ENCODE peak calls at places on chromosomes 12 and 14, in seven cellular contexts. N, I, H, A, Z, E and D are unnamed samples.

GRCh38 chr12:114400925-114401324 is 5.0 kb downstream of the TBX5 start:
- DNase-seq in N (peak), I (no peak), H (no peak), A (peak), Z (peak), E (no peak), D (no peak)

GRCh38 chr12:49716546-49716945 is 9.3 kb upstream of the FMNL3 start:
- DNase-seq in N (no peak), I (no peak), H (no peak), A (no peak), Z (no peak), E (no peak), D (no peak)

GRCh38 chr14:55114720-55115119 is 14.3 kb upstream of the LGALS3 start:
- DNase-seq in N (no peak), I (no peak), H (no peak), A (no peak), Z (no peak), E (no peak), D (no peak)

GRCh38 chr14:86739761-86740160 is 1209.8 kb downstream of the FLRT2 start:
- DNase-seq in N (no peak), I (no peak), H (no peak), A (no peak), Z (no peak), E (no peak), D (no peak)

GRCh38 chr14:50784683-50785505 is 46.1 kb downstream of the NIN start:
- DNase-seq in N (no peak), I (no peak), H (peak), A (no peak), Z (no peak), E (no peak), D (no peak)

GRCh38 chr12:75660107-75660530 is 148.7 kb upstream of the KRR1 start:
- DNase-seq in N (peak), I (no peak), H (no peak), A (no peak), Z (peak), E (no peak), D (no peak)

GRCh38 chr12:95143784-95144205 is 70.4 kb upstream of the NR2C1 start:
- DNase-seq in N (peak), I (no peak), H (no peak), A (no peak), Z (no peak), E (no peak), D (no peak)

GRCh38 chr14:70838076-70838475 is 28.8 kb upstream of the MAP3K9 start:
- DNase-seq in N (no peak), I (no peak), H (no peak), A (no peak), Z (no peak), E (no peak), D (no peak)

GRCh38 chr14:59060841-59061240 is 127.6 kb upstream of the DAAM1 start:
- DNase-seq in N (no peak), I (no peak), H (no peak), A (no peak), Z (no peak), E (no peak), D (peak)

GRCh38 chr14:96852823-96853422 is 55.7 kb downstream of the VRK1 start:
- DNase-seq in N (peak), I (peak), H (no peak), A (peak), Z (peak), E (no peak), D (no peak)

GRCh38 chr12:85711735-85712390 is 124.3 kb downstream of the RASSF9 start:
- DNase-seq in N (peak), I (no peak), H (no peak), A (no peak), Z (no peak), E (no peak), D (no peak)

GRCh38 chr12:1936406-1937320 is 18.2 kb upstream of the CACNA2D4 start:
- DNase-seq in N (peak), I (peak), H (peak), A (peak), Z (no peak), E (no peak), D (peak)

GRCh38 chr14:74514471-74514932 is 20.9 kb downstream of the ISCA2 start:
- DNase-seq in N (peak), I (no peak), H (peak), A (no peak), Z (peak), E (no peak), D (peak)